ENCODE peak calls at places on chromosomes 16 and 17, in eight cellular contexts. One of them, this sample, is unnamed.

GRCh38 chr16:67428146-67428731 is 2.7 kb upstream of the HSD11B2 start:
- DNase-seq in endothelial cell of umbilical vein: peak; percentile 54
- DNase-seq in brain microvascular endothelial cell: peak; percentile 22
- DNase-seq in tibial nerve: peak; percentile 44
- DNase-seq in dorsolateral prefrontal cortex: peak; percentile 58
- DNase-seq in transverse colon: peak; percentile 84
- DNase-seq in tibial artery: no peak
- DNase-seq in fibroblast of lung: peak; percentile 60
- DNase-seq in this sample: peak; percentile 65

GRCh38 chr16:79509906-79510305 is 90.6 kb downstream of the MAF start:
- DNase-seq in endothelial cell of umbilical vein: no peak
- DNase-seq in brain microvascular endothelial cell: no peak
- DNase-seq in tibial nerve: no peak
- DNase-seq in dorsolateral prefrontal cortex: no peak
- DNase-seq in transverse colon: no peak
- DNase-seq in tibial artery: no peak
- DNase-seq in fibroblast of lung: no peak
- DNase-seq in this sample: no peak

GRCh38 chr16:11257131-11257938 is 1.3 kb upstream of the SOCS1 start:
- DNase-seq in endothelial cell of umbilical vein: peak; percentile 79
- DNase-seq in brain microvascular endothelial cell: peak; percentile 80
- DNase-seq in tibial nerve: peak; percentile 69
- DNase-seq in dorsolateral prefrontal cortex: peak; percentile 74
- DNase-seq in transverse colon: peak; percentile 86
- DNase-seq in tibial artery: peak; percentile 92
- DNase-seq in fibroblast of lung: peak; percentile 85
- DNase-seq in this sample: peak; percentile 82

GRCh38 chr17:74686761-74687160 is 26.0 kb downstream of the CD300LF start:
- DNase-seq in endothelial cell of umbilical vein: no peak
- DNase-seq in brain microvascular endothelial cell: no peak
- DNase-seq in tibial nerve: no peak
- DNase-seq in dorsolateral prefrontal cortex: no peak
- DNase-seq in transverse colon: no peak
- DNase-seq in tibial artery: no peak
- DNase-seq in fibroblast of lung: no peak
- DNase-seq in this sample: no peak

GRCh38 chr16:68297908-68298307 is 12.8 kb downstream of the SLC7A6OS start:
- DNase-seq in endothelial cell of umbilical vein: no peak
- DNase-seq in brain microvascular endothelial cell: no peak
- DNase-seq in tibial nerve: no peak
- DNase-seq in dorsolateral prefrontal cortex: no peak
- DNase-seq in transverse colon: no peak
- DNase-seq in tibial artery: no peak
- DNase-seq in fibroblast of lung: no peak
- DNase-seq in this sample: no peak

GRCh38 chr17:70478883-70479282 is 309.6 kb downstream of the KCNJ2 start:
- DNase-seq in endothelial cell of umbilical vein: no peak
- DNase-seq in brain microvascular endothelial cell: no peak
- DNase-seq in tibial nerve: no peak
- DNase-seq in dorsolateral prefrontal cortex: no peak
- DNase-seq in transverse colon: no peak
- DNase-seq in tibial artery: no peak
- DNase-seq in fibroblast of lung: peak; percentile 61
- DNase-seq in this sample: peak; percentile 56

GRCh38 chr17:62871291-62871690 is 63.2 kb upstream of the MARCHF10 start:
- DNase-seq in endothelial cell of umbilical vein: no peak
- DNase-seq in brain microvascular endothelial cell: no peak
- DNase-seq in tibial nerve: no peak
- DNase-seq in dorsolateral prefrontal cortex: no peak
- DNase-seq in transverse colon: no peak
- DNase-seq in tibial artery: no peak
- DNase-seq in fibroblast of lung: no peak
- DNase-seq in this sample: no peak

GRCh38 chr17:49035470-49036269 is 38.5 kb downstream of the IGF2BP1 start:
- DNase-seq in endothelial cell of umbilical vein: peak; percentile 75
- DNase-seq in brain microvascular endothelial cell: peak; percentile 46
- DNase-seq in tibial nerve: no peak
- DNase-seq in dorsolateral prefrontal cortex: no peak
- DNase-seq in transverse colon: peak; percentile 60
- DNase-seq in tibial artery: peak; percentile 69
- DNase-seq in fibroblast of lung: peak; percentile 54
- DNase-seq in this sample: no peak

GRCh38 chr16:12096162-12096781 is 119.7 kb downstream of the SNX29 start:
- DNase-seq in endothelial cell of umbilical vein: no peak
- DNase-seq in brain microvascular endothelial cell: no peak
- DNase-seq in tibial nerve: no peak
- DNase-seq in dorsolateral prefrontal cortex: peak; percentile 1
- DNase-seq in transverse colon: no peak
- DNase-seq in tibial artery: no peak
- DNase-seq in fibroblast of lung: peak; percentile 21
- DNase-seq in this sample: no peak

GRCh38 chr17:57935833-57936807 is 19.1 kb downstream of the CUEDC1 start:
- DNase-seq in endothelial cell of umbilical vein: no peak
- DNase-seq in brain microvascular endothelial cell: no peak
- DNase-seq in tibial nerve: no peak
- DNase-seq in dorsolateral prefrontal cortex: no peak
- DNase-seq in transverse colon: peak; percentile 49
- DNase-seq in tibial artery: peak; percentile 77
- DNase-seq in fibroblast of lung: peak; percentile 61
- DNase-seq in this sample: peak; percentile 73

GRCh38 chr16:14362774-14363371 is 267.2 kb downstream of the PARN start:
- DNase-seq in endothelial cell of umbilical vein: no peak
- DNase-seq in brain microvascular endothelial cell: peak; percentile 21
- DNase-seq in tibial nerve: no peak
- DNase-seq in dorsolateral prefrontal cortex: no peak
- DNase-seq in transverse colon: no peak
- DNase-seq in tibial artery: no peak
- DNase-seq in fibroblast of lung: peak; percentile 51
- DNase-seq in this sample: no peak

GRCh38 chr17:55360971-55361370 is 60.7 kb downstream of the MMD start:
- DNase-seq in endothelial cell of umbilical vein: no peak
- DNase-seq in brain microvascular endothelial cell: no peak
- DNase-seq in tibial nerve: no peak
- DNase-seq in dorsolateral prefrontal cortex: no peak
- DNase-seq in transverse colon: no peak
- DNase-seq in tibial artery: no peak
- DNase-seq in fibroblast of lung: no peak
- DNase-seq in this sample: no peak

GRCh38 chr17:4735825-4736651 is 3.6 kb upstream of the ZMYND15 start:
- DNase-seq in endothelial cell of umbilical vein: peak; percentile 34
- DNase-seq in brain microvascular endothelial cell: no peak
- DNase-seq in tibial nerve: no peak
- DNase-seq in dorsolateral prefrontal cortex: no peak
- DNase-seq in transverse colon: no peak
- DNase-seq in tibial artery: no peak
- DNase-seq in fibroblast of lung: no peak
- DNase-seq in this sample: no peak

GRCh38 chr17:83065660-83066542 is 13.5 kb upstream of the METRNL start:
- DNase-seq in endothelial cell of umbilical vein: no peak
- DNase-seq in brain microvascular endothelial cell: no peak
- DNase-seq in tibial nerve: peak; percentile 8
- DNase-seq in dorsolateral prefrontal cortex: peak; percentile 12
- DNase-seq in transverse colon: peak; percentile 4
- DNase-seq in tibial artery: no peak
- DNase-seq in fibroblast of lung: no peak
- DNase-seq in this sample: peak; percentile 40

GRCh38 chr16:50169555-50170096 is 16.5 kb downstream of the TENT4B start:
- DNase-seq in endothelial cell of umbilical vein: no peak
- DNase-seq in brain microvascular endothelial cell: no peak
- DNase-seq in tibial nerve: no peak
- DNase-seq in dorsolateral prefrontal cortex: no peak
- DNase-seq in transverse colon: no peak
- DNase-seq in tibial artery: no peak
- DNase-seq in fibroblast of lung: no peak
- DNase-seq in this sample: no peak

GRCh38 chr17:63440770-63441335 is 5.3 kb downstream of the CYB561 start:
- DNase-seq in endothelial cell of umbilical vein: no peak
- DNase-seq in brain microvascular endothelial cell: no peak
- DNase-seq in tibial nerve: no peak
- DNase-seq in dorsolateral prefrontal cortex: no peak
- DNase-seq in transverse colon: no peak
- DNase-seq in tibial artery: no peak
- DNase-seq in fibroblast of lung: no peak
- DNase-seq in this sample: no peak

DNA sequence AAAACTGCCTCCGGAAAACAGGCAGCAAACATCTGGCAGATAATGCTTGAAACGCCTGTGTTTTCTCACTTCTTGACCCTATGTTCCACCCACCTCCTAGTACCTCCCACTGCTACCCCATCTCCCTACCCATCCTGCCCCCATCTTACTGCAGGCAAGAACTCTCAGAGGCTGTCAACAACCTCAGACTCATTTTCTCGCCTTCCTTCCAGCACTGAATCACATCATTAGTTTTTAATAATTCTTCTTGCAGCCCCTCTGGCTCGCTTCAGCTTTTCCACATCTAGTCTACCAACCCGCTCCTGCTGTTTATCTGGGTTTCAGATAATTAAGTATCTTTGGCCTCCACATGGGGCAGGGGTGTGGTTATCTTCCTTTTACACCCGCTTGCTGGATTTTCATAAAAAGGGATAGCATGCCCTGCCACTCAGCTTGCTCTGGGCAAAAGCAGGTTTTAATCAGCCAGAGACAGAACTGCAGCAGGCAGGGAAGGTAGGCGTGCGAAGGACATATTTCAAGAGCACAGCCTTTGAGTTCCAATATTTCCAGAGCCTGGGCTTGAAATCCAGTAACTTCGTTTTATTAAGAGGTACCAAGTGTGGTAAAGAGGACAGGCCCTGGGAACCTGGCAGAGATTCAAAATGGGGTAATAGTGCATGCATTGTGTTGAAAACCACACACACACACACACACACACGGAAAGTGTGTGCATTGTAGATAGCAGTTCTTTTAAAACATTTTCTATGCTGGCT is 87.5 kb downstream of the BMERB1 start:
- DNase-seq in endothelial cell of umbilical vein: peak; percentile 72
- DNase-seq in brain microvascular endothelial cell: no peak
- DNase-seq in tibial nerve: no peak
- DNase-seq in dorsolateral prefrontal cortex: no peak
- DNase-seq in transverse colon: no peak
- DNase-seq in tibial artery: no peak
- DNase-seq in fibroblast of lung: peak; percentile 23
- DNase-seq in this sample: peak; percentile 31
- H3K27ac ChIP-seq in endothelial cell of umbilical vein: no peak overlapping the region
- H3K27ac ChIP-seq in brain microvascular endothelial cell: no peak overlapping the region
- H3K27ac ChIP-seq in tibial nerve: peak overlapping the region; percentile 54
- H3K27ac ChIP-seq in dorsolateral prefrontal cortex: no peak overlapping the region
- H3K27ac ChIP-seq in transverse colon: peak overlapping the region; percentile 51
- H3K27ac ChIP-seq in tibial artery: no peak overlapping the region
- H3K27ac ChIP-seq in fibroblast of lung: no peak overlapping the region
- H3K27ac ChIP-seq in this sample: peak overlapping the region; percentile 0

GRCh38 chr17:47066841-47067682 is 88.0 kb upstream of the RPRML start:
- DNase-seq in endothelial cell of umbilical vein: peak; percentile 90
- DNase-seq in brain microvascular endothelial cell: peak; percentile 88
- DNase-seq in tibial nerve: peak; percentile 37
- DNase-seq in dorsolateral prefrontal cortex: peak; percentile 81
- DNase-seq in transverse colon: peak; percentile 79
- DNase-seq in tibial artery: peak; percentile 84
- DNase-seq in fibroblast of lung: peak; percentile 94
- DNase-seq in this sample: peak; percentile 88
- TF ChIP-seq CTCF in endothelial cell of umbilical vein: peak; percentile 14
- TF ChIP-seq CTCF in brain microvascular endothelial cell: peak; percentile 23
- TF ChIP-seq CTCF in tibial nerve: peak; percentile 12
- TF ChIP-seq CTCF in dorsolateral prefrontal cortex: peak; percentile 55
- TF ChIP-seq CTCF in transverse colon: peak; percentile 27
- TF ChIP-seq CTCF in tibial artery: peak; percentile 13
- TF ChIP-seq CTCF in fibroblast of lung: peak; percentile 20
- TF ChIP-seq CTCF in this sample: peak; percentile 11

GRCh38 chr16:71293921-71294320 is 4.7 kb upstream of the CMTR2 start:
- DNase-seq in endothelial cell of umbilical vein: no peak
- DNase-seq in brain microvascular endothelial cell: no peak
- DNase-seq in tibial nerve: no peak
- DNase-seq in dorsolateral prefrontal cortex: no peak
- DNase-seq in transverse colon: no peak
- DNase-seq in tibial artery: no peak
- DNase-seq in fibroblast of lung: no peak
- DNase-seq in this sample: no peak

GRCh38 chr16:71297252-71297651 is 8.1 kb upstream of the CMTR2 start:
- DNase-seq in endothelial cell of umbilical vein: no peak
- DNase-seq in brain microvascular endothelial cell: no peak
- DNase-seq in tibial nerve: no peak
- DNase-seq in dorsolateral prefrontal cortex: no peak
- DNase-seq in transverse colon: no peak
- DNase-seq in tibial artery: no peak
- DNase-seq in fibroblast of lung: no peak
- DNase-seq in this sample: no peak

GRCh38 chr16:71296584-71297133 is 7.5 kb upstream of the CMTR2 start:
- DNase-seq in endothelial cell of umbilical vein: no peak
- DNase-seq in brain microvascular endothelial cell: no peak
- DNase-seq in tibial nerve: no peak
- DNase-seq in dorsolateral prefrontal cortex: no peak
- DNase-seq in transverse colon: no peak
- DNase-seq in tibial artery: no peak
- DNase-seq in fibroblast of lung: no peak
- DNase-seq in this sample: no peak

GRCh38 chr16:71295950-71296349 is 6.7 kb upstream of the CMTR2 start:
- DNase-seq in endothelial cell of umbilical vein: no peak
- DNase-seq in brain microvascular endothelial cell: no peak
- DNase-seq in tibial nerve: no peak
- DNase-seq in dorsolateral prefrontal cortex: no peak
- DNase-seq in transverse colon: no peak
- DNase-seq in tibial artery: no peak
- DNase-seq in fibroblast of lung: no peak
- DNase-seq in this sample: no peak
- H3K27me3 ChIP-seq in endothelial cell of umbilical vein: peaks cover 3% of the 10 kb centered on the region
- H3K27me3 ChIP-seq in brain microvascular endothelial cell: no peaks in the 10 kb centered on the region
- H3K27me3 ChIP-seq in tibial nerve: no peaks in the 10 kb centered on the region
- H3K27me3 ChIP-seq in dorsolateral prefrontal cortex: peaks cover 15% of the 10 kb centered on the region
- H3K27me3 ChIP-seq in transverse colon: peaks cover 12% of the 10 kb centered on the region
- H3K27me3 ChIP-seq in tibial artery: peaks cover 17% of the 10 kb centered on the region
- H3K27me3 ChIP-seq in fibroblast of lung: no peaks in the 10 kb centered on the region
- H3K27me3 ChIP-seq in this sample: peaks cover 2% of the 10 kb centered on the region

GRCh38 chr17:15649861-15650391 is 30.4 kb upstream of the FBXW10B start:
- DNase-seq in endothelial cell of umbilical vein: peak; percentile 79
- DNase-seq in brain microvascular endothelial cell: peak; percentile 24
- DNase-seq in tibial nerve: peak; percentile 44
- DNase-seq in dorsolateral prefrontal cortex: no peak
- DNase-seq in transverse colon: peak; percentile 80
- DNase-seq in tibial artery: peak; percentile 73
- DNase-seq in fibroblast of lung: peak; percentile 56
- DNase-seq in this sample: no peak

GRCh38 chr17:15652960-15653359 is 31.2 kb downstream of the TRIM16 start:
- DNase-seq in endothelial cell of umbilical vein: no peak
- DNase-seq in brain microvascular endothelial cell: no peak
- DNase-seq in tibial nerve: no peak
- DNase-seq in dorsolateral prefrontal cortex: no peak
- DNase-seq in transverse colon: no peak
- DNase-seq in tibial artery: no peak
- DNase-seq in fibroblast of lung: no peak
- DNase-seq in this sample: no peak

GRCh38 chr17:15651001-15651582 is 31.6 kb upstream of the FBXW10B start:
- DNase-seq in endothelial cell of umbilical vein: no peak
- DNase-seq in brain microvascular endothelial cell: no peak
- DNase-seq in tibial nerve: no peak
- DNase-seq in dorsolateral prefrontal cortex: no peak
- DNase-seq in transverse colon: peak; percentile 17
- DNase-seq in tibial artery: no peak
- DNase-seq in fibroblast of lung: no peak
- DNase-seq in this sample: no peak

GRCh38 chr17:15648384-15648783 is 28.9 kb upstream of the FBXW10B start:
- DNase-seq in endothelial cell of umbilical vein: no peak
- DNase-seq in brain microvascular endothelial cell: no peak
- DNase-seq in tibial nerve: no peak
- DNase-seq in dorsolateral prefrontal cortex: no peak
- DNase-seq in transverse colon: no peak
- DNase-seq in tibial artery: no peak
- DNase-seq in fibroblast of lung: no peak
- DNase-seq in this sample: no peak

GRCh38 chr17:15651583-15652110 is 32.1 kb upstream of the FBXW10B start:
- DNase-seq in endothelial cell of umbilical vein: peak; percentile 98
- DNase-seq in brain microvascular endothelial cell: peak; percentile 99
- DNase-seq in tibial nerve: peak; percentile 88
- DNase-seq in dorsolateral prefrontal cortex: peak; percentile 86
- DNase-seq in transverse colon: peak; percentile 94
- DNase-seq in tibial artery: peak; percentile 95
- DNase-seq in fibroblast of lung: peak; percentile 99
- DNase-seq in this sample: peak; percentile 98
- H3K27ac ChIP-seq in endothelial cell of umbilical vein: peak overlapping the region; percentile 56
- H3K27ac ChIP-seq in brain microvascular endothelial cell: peak overlapping the region; percentile 74
- H3K27ac ChIP-seq in tibial nerve: peak overlapping the region; percentile 71
- H3K27ac ChIP-seq in dorsolateral prefrontal cortex: peak overlapping the region; percentile 69
- H3K27ac ChIP-seq in transverse colon: peak overlapping the region; percentile 89
- H3K27ac ChIP-seq in tibial artery: peak overlapping the region; percentile 61
- H3K27ac ChIP-seq in fibroblast of lung: peak overlapping the region; percentile 82
- H3K27ac ChIP-seq in this sample: peak overlapping the region; percentile 87

This sample was measured in heart left ventricle.